ENCODE peak calls at places on chromosomes 4 and X, in ten cellular contexts. S, Z, J, V, T, G, C, P, A and F are unnamed samples.

GRCh38 chrX:42098897-42099296 is 175.5 kb upstream of the CASK start:
- DNase-seq in S (no peak), Z (no peak), J (peak), V (no peak), T (no peak), G (no peak), C (no peak), P (no peak), A (no peak), F (no peak)

GRCh38 chr4:53847935-53848334 is 216.5 kb downstream of the CHIC2 start:
- DNase-seq in S (no peak), Z (no peak), J (no peak), V (no peak), T (no peak), G (no peak), C (no peak), P (no peak), A (no peak), F (no peak)

GRCh38 chr4:172998527-172999469 is 169.8 kb upstream of the GALNT7 start:
- DNase-seq in S (peak), Z (peak), J (peak), V (no peak), T (no peak), G (no peak), C (no peak), P (peak), A (no peak), F (no peak)

GRCh38 chr4:135552131-135552530 is 1350.5 kb upstream of the PABPC4L start:
- DNase-seq in S (no peak), Z (no peak), J (no peak), V (no peak), T (no peak), G (no peak), C (no peak), P (no peak), A (no peak), F (no peak)

GRCh38 chr4:74441744-74442143 is 3.2 kb upstream of the AREG start:
- DNase-seq in S (no peak), Z (no peak), J (no peak), V (no peak), T (no peak), G (no peak), C (no peak), P (no peak), A (no peak), F (no peak)

GRCh38 chr4:78237360-78237759 is 180.2 kb downstream of the FRAS1 start:
- DNase-seq in S (no peak), Z (no peak), J (no peak), V (no peak), T (no peak), G (no peak), C (no peak), P (no peak), A (no peak), F (no peak)

GRCh38 chr4:147571021-147571770 is 46.0 kb upstream of the TMEM184C start:
- DNase-seq in S (no peak), Z (peak), J (no peak), V (no peak), T (no peak), G (no peak), C (no peak), P (no peak), A (no peak), F (no peak)

GRCh38 chr4:148444296-148445070 is 2.3 kb upstream of the NR3C2 start:
- DNase-seq in S (no peak), Z (no peak), J (no peak), V (peak), T (no peak), G (peak), C (peak), P (peak), A (peak), F (peak)

GRCh38 chr4:168514249-168514852 is 17.5 kb downstream of the PALLD start:
- DNase-seq in S (no peak), Z (peak), J (peak), V (no peak), T (no peak), G (peak), C (no peak), P (peak), A (peak), F (peak)

GRCh38 chr4:25313194-25313895 is 771 bp downstream of the ZCCHC4 start:
- DNase-seq in S (no peak), Z (no peak), J (no peak), V (no peak), T (no peak), G (no peak), C (no peak), P (no peak), A (no peak), F (no peak)

GRCh38 chr4:101790521-101791188 is at the start of gene BANK1:
- DNase-seq in S (no peak), Z (peak), J (peak), V (peak), T (no peak), G (peak), C (peak), P (peak), A (peak), F (peak)

GRCh38 chr4:56821394-56822263 is at the start of gene SPINK2:
- DNase-seq in S (no peak), Z (no peak), J (no peak), V (peak), T (no peak), G (peak), C (peak), P (no peak), A (peak), F (peak)

GRCh38 chr4:109967798-109968520 is 55.3 kb downstream of the EGF start:
- DNase-seq in S (peak), Z (peak), J (no peak), V (no peak), T (no peak), G (no peak), C (no peak), P (peak), A (no peak), F (no peak)

GRCh38 chrX:39726810-39727209 is 370.9 kb downstream of the BCOR start:
- DNase-seq in S (peak), Z (peak), J (peak), V (no peak), T (no peak), G (no peak), C (peak), P (peak), A (no peak), F (no peak)

GRCh38 chr4:70915048-70915815 is 13.1 kb downstream of the MOB1B start:
- DNase-seq in S (peak), Z (peak), J (no peak), V (no peak), T (no peak), G (no peak), C (no peak), P (no peak), A (no peak), F (no peak)

GRCh38 chr4:17173300-17173699 is 274.9 kb upstream of the LDB2 start:
- DNase-seq in S (no peak), Z (no peak), J (no peak), V (no peak), T (no peak), G (peak), C (no peak), P (no peak), A (no peak), F (no peak)
- TF ChIP-seq CTCF in S (peak), Z (peak), J (peak), V (peak), T (no peak), G (peak), C (no peak), P (no peak), A (no peak), F (no peak)

GRCh38 chrX:110992611-110993010 is 103.4 kb upstream of the PAK3 start:
- DNase-seq in S (no peak), Z (peak), J (peak), V (no peak), T (no peak), G (peak), C (peak), P (peak), A (peak), F (peak)
- TF ChIP-seq CTCF in S (peak), Z (peak), J (no peak), V (peak), T (no peak), G (peak), C (peak), P (peak), A (peak), F (no peak)

DNA sequence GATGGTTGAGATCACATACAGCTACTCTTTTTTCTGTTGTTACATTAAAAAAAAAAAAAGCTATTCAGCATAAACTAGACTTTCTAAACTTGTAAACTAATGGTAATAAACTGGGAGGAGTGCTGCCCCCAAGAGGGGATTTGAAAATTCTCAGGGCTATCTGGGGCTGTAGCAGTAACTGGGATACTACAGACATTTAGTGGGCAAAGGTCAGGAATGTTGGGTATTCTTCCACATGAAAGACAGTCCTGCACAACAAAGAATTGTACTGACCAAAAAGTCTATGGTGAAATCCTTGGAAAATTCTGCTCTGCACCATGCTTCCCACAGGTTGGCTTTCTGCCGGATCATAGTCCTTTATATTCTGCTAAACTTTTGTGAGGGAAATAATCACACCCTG is 232.6 kb upstream of the BOD1L1 start:
- DNase-seq in S (no peak), Z (no peak), J (peak), V (no peak), T (no peak), G (no peak), C (no peak), P (no peak), A (no peak), F (no peak)
- TF ChIP-seq CTCF in S (no peak), Z (peak), J (peak), V (no peak), T (no peak), G (peak), C (no peak), P (peak), A (no peak), F (no peak)

GRCh38 chrX:131854586-131854985 is 168.5 kb upstream of the STK26 start:
- DNase-seq in S (no peak), Z (peak), J (peak), V (no peak), T (no peak), G (no peak), C (no peak), P (no peak), A (no peak), F (no peak)
- TF ChIP-seq CTCF in S (no peak), Z (no peak), J (no peak), V (no peak), T (no peak), G (peak), C (no peak), P (peak), A (no peak), F (no peak)

DNA sequence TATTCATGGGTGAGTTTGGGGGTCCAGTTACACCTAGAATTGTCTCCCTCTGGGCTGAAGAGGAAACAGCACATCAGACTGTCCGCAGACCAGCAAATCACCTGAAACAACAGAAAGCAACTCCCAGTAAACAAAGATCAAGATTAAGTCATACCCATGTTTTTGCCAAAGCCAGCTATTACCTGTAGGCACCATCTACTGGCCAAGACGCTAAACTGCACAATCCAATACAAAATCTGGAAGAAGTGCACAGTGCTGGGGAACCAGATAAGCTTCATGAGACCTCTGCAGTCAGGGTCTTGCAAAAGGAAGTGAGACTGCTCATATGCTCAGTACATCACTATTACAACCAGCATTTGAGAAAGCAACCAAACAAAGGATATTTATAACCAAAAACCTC is 157.5 kb upstream of the ITM2A start:
- DNase-seq in S (no peak), Z (no peak), J (no peak), V (no peak), T (no peak), G (no peak), C (no peak), P (peak), A (no peak), F (no peak)
- TF ChIP-seq CTCF in S (no peak), Z (peak), J (peak), V (no peak), T (no peak), G (peak), C (no peak), P (peak), A (peak), F (no peak)

GRCh38 chrX:107025538-107025937 is 25.5 kb upstream of the MORC4 start:
- DNase-seq in S (peak), Z (peak), J (peak), V (no peak), T (no peak), G (peak), C (no peak), P (peak), A (peak), F (peak)
- TF ChIP-seq CTCF in S (peak), Z (peak), J (peak), V (peak), T (no peak), G (peak), C (peak), P (peak), A (peak), F (peak)

GRCh38 chr4:16573181-16573580 is 325.3 kb downstream of the LDB2 start:
- DNase-seq in S (peak), Z (peak), J (peak), V (no peak), T (no peak), G (no peak), C (no peak), P (no peak), A (no peak), F (no peak)
- TF ChIP-seq CTCF in S (no peak), Z (no peak), J (no peak), V (no peak), T (no peak), G (no peak), C (no peak), P (no peak), A (no peak), F (no peak)

GRCh38 chr4:18691431-18692200 is 670.1 kb upstream of the LCORL start:
- DNase-seq in S (no peak), Z (no peak), J (no peak), V (no peak), T (no peak), G (peak), C (no peak), P (no peak), A (no peak), F (no peak)

GRCh38 chr4:18698119-18698883 is 676.7 kb upstream of the LCORL start:
- DNase-seq in S (no peak), Z (no peak), J (no peak), V (no peak), T (no peak), G (peak), C (no peak), P (no peak), A (no peak), F (no peak)

GRCh38 chr4:18695733-18696527 is 674.4 kb upstream of the LCORL start:
- DNase-seq in S (no peak), Z (no peak), J (no peak), V (no peak), T (no peak), G (peak), C (no peak), P (no peak), A (no peak), F (no peak)
- TF ChIP-seq CTCF in S (no peak), Z (no peak), J (no peak), V (no peak), T (no peak), G (peak), C (no peak), P (no peak), A (no peak), F (no peak)

GRCh38 chr4:11801466-11802446 is 373.1 kb upstream of the HS3ST1 start:
- DNase-seq in S (no peak), Z (no peak), J (no peak), V (no peak), T (no peak), G (no peak), C (no peak), P (no peak), A (no peak), F (no peak)

DNA sequence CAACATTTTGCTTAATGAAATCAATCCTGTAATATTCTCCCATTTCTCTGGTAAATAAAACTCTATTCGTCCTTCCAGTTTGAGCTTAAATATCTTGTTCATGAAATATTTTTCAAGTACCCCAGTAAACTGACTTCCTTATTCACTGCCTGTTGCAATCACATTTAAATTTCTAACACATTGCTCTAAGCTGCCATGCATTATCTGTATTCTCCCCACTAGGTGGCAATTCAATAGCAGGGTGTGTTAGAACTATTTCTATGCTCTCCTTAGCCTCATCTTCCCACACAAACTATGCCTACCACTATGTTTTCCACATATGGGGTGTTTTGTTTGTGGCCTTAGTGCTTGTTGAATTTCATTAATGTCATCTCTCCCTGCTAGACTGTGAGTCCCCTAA is 377.1 kb upstream of the HS3ST1 start:
- DNase-seq in S (no peak), Z (peak), J (peak), V (no peak), T (no peak), G (peak), C (no peak), P (peak), A (no peak), F (no peak)
- TF ChIP-seq CTCF in S (peak), Z (peak), J (peak), V (peak), T (peak), G (peak), C (peak), P (peak), A (no peak), F (peak)